ENCODE peak calls at places on chromosomes 3 and 15, in seven cellular contexts. One of them, this sample, is unnamed.

GRCh38 chr15:99507016-99507731 is 58.6 kb upstream of the MEF2A start:
- DNase-seq in heart left ventricle: peak
- DNase-seq in tibial artery: no peak
- DNase-seq in fibroblast of lung: peak
- DNase-seq in endothelial cell of umbilical vein: peak
- DNase-seq in SK-N-SH: peak
- DNase-seq in CD4-positive, alpha-beta T cell: no peak
- DNase-seq in this sample: peak

GRCh38 chr15:75693501-75694240 is 19.0 kb downstream of the CSPG4 start:
- DNase-seq in heart left ventricle: no peak
- DNase-seq in tibial artery: no peak
- DNase-seq in fibroblast of lung: peak
- DNase-seq in endothelial cell of umbilical vein: peak
- DNase-seq in SK-N-SH: no peak
- DNase-seq in CD4-positive, alpha-beta T cell: no peak
- DNase-seq in this sample: no peak

GRCh38 chr15:63765338-63765737 is 68.4 kb downstream of the HERC1 start:
- DNase-seq in heart left ventricle: no peak
- DNase-seq in tibial artery: no peak
- DNase-seq in fibroblast of lung: no peak
- DNase-seq in endothelial cell of umbilical vein: no peak
- DNase-seq in SK-N-SH: no peak
- DNase-seq in CD4-positive, alpha-beta T cell: no peak
- DNase-seq in this sample: no peak

GRCh38 chr3:107345968-107346367 is 31.3 kb upstream of the CCDC54 start:
- DNase-seq in heart left ventricle: no peak
- DNase-seq in tibial artery: no peak
- DNase-seq in fibroblast of lung: no peak
- DNase-seq in endothelial cell of umbilical vein: no peak
- DNase-seq in SK-N-SH: peak
- DNase-seq in CD4-positive, alpha-beta T cell: no peak
- DNase-seq in this sample: no peak

GRCh38 chr3:78645628-78646310 is 1122.0 kb downstream of the ROBO1 start:
- DNase-seq in heart left ventricle: no peak
- DNase-seq in tibial artery: no peak
- DNase-seq in fibroblast of lung: peak
- DNase-seq in endothelial cell of umbilical vein: peak
- DNase-seq in SK-N-SH: peak
- DNase-seq in CD4-positive, alpha-beta T cell: no peak
- DNase-seq in this sample: no peak

GRCh38 chr15:85402195-85402921 is 22.0 kb downstream of the AKAP13 start:
- DNase-seq in heart left ventricle: no peak
- DNase-seq in tibial artery: no peak
- DNase-seq in fibroblast of lung: peak
- DNase-seq in endothelial cell of umbilical vein: peak
- DNase-seq in SK-N-SH: no peak
- DNase-seq in CD4-positive, alpha-beta T cell: no peak
- DNase-seq in this sample: no peak

GRCh38 chr3:132555316-132556035 is 41.6 kb upstream of the ACKR4 start:
- DNase-seq in heart left ventricle: no peak
- DNase-seq in tibial artery: no peak
- DNase-seq in fibroblast of lung: no peak
- DNase-seq in endothelial cell of umbilical vein: peak
- DNase-seq in SK-N-SH: no peak
- DNase-seq in CD4-positive, alpha-beta T cell: no peak
- DNase-seq in this sample: no peak

GRCh38 chr3:108380128-108380795 is 83.9 kb downstream of the HHLA2 start:
- DNase-seq in heart left ventricle: no peak
- DNase-seq in tibial artery: no peak
- DNase-seq in fibroblast of lung: no peak
- DNase-seq in endothelial cell of umbilical vein: no peak
- DNase-seq in SK-N-SH: no peak
- DNase-seq in CD4-positive, alpha-beta T cell: no peak
- DNase-seq in this sample: no peak

GRCh38 chr3:37494206-37494605 is 319.8 kb upstream of the LRRFIP2 start:
- DNase-seq in heart left ventricle: no peak
- DNase-seq in tibial artery: peak
- DNase-seq in fibroblast of lung: no peak
- DNase-seq in endothelial cell of umbilical vein: no peak
- DNase-seq in SK-N-SH: no peak
- DNase-seq in CD4-positive, alpha-beta T cell: no peak
- DNase-seq in this sample: no peak

GRCh38 chr15:53580371-53580770 is 179.1 kb downstream of the WDR72 start:
- DNase-seq in heart left ventricle: no peak
- DNase-seq in tibial artery: no peak
- DNase-seq in fibroblast of lung: peak
- DNase-seq in endothelial cell of umbilical vein: peak
- DNase-seq in SK-N-SH: no peak
- DNase-seq in CD4-positive, alpha-beta T cell: no peak
- DNase-seq in this sample: no peak

GRCh38 chr3:157572559-157573270 is 69.5 kb upstream of the VEPH1 start:
- DNase-seq in heart left ventricle: no peak
- DNase-seq in tibial artery: no peak
- DNase-seq in fibroblast of lung: peak
- DNase-seq in endothelial cell of umbilical vein: peak
- DNase-seq in SK-N-SH: peak
- DNase-seq in CD4-positive, alpha-beta T cell: no peak
- DNase-seq in this sample: no peak

GRCh38 chr3:138950006-138950644 is 3.1 kb downstream of the FOXL2NB start:
- DNase-seq in heart left ventricle: no peak
- DNase-seq in tibial artery: no peak
- DNase-seq in fibroblast of lung: peak
- DNase-seq in endothelial cell of umbilical vein: no peak
- DNase-seq in SK-N-SH: peak
- DNase-seq in CD4-positive, alpha-beta T cell: no peak
- DNase-seq in this sample: no peak

GRCh38 chr3:140896997-140897396 is 44.6 kb upstream of the SLC25A36 start:
- DNase-seq in heart left ventricle: no peak
- DNase-seq in tibial artery: no peak
- DNase-seq in fibroblast of lung: no peak
- DNase-seq in endothelial cell of umbilical vein: no peak
- DNase-seq in SK-N-SH: no peak
- DNase-seq in CD4-positive, alpha-beta T cell: no peak
- DNase-seq in this sample: no peak

GRCh38 chr15:101499863-101500713 is 10.6 kb upstream of the PCSK6 start:
- DNase-seq in heart left ventricle: peak
- DNase-seq in tibial artery: no peak
- DNase-seq in fibroblast of lung: no peak
- DNase-seq in endothelial cell of umbilical vein: no peak
- DNase-seq in SK-N-SH: no peak
- DNase-seq in CD4-positive, alpha-beta T cell: no peak
- DNase-seq in this sample: peak

GRCh38 chr3:169966951-169967915 is 626 bp downstream of the SEC62 start:
- DNase-seq in heart left ventricle: peak
- DNase-seq in tibial artery: peak
- DNase-seq in fibroblast of lung: peak
- DNase-seq in endothelial cell of umbilical vein: peak
- DNase-seq in SK-N-SH: peak
- DNase-seq in CD4-positive, alpha-beta T cell: peak
- DNase-seq in this sample: peak

GRCh38 chr3:170572665-170573253 is 13.1 kb downstream of the SLC7A14 start:
- DNase-seq in heart left ventricle: no peak
- DNase-seq in tibial artery: no peak
- DNase-seq in fibroblast of lung: peak
- DNase-seq in endothelial cell of umbilical vein: peak
- DNase-seq in SK-N-SH: no peak
- DNase-seq in CD4-positive, alpha-beta T cell: no peak
- DNase-seq in this sample: no peak

GRCh38 chr15:51350723-51351122 is 9.3 kb downstream of the GLDN start:
- DNase-seq in heart left ventricle: no peak
- DNase-seq in tibial artery: no peak
- DNase-seq in fibroblast of lung: no peak
- DNase-seq in endothelial cell of umbilical vein: no peak
- DNase-seq in SK-N-SH: no peak
- DNase-seq in CD4-positive, alpha-beta T cell: no peak
- DNase-seq in this sample: no peak

GRCh38 chr15:51348688-51349087 is 7.2 kb downstream of the GLDN start:
- DNase-seq in heart left ventricle: no peak
- DNase-seq in tibial artery: no peak
- DNase-seq in fibroblast of lung: no peak
- DNase-seq in endothelial cell of umbilical vein: no peak
- DNase-seq in SK-N-SH: no peak
- DNase-seq in CD4-positive, alpha-beta T cell: no peak
- DNase-seq in this sample: no peak

GRCh38 chr15:51343466-51343865 is 2.0 kb downstream of the GLDN start:
- DNase-seq in heart left ventricle: no peak
- DNase-seq in tibial artery: no peak
- DNase-seq in fibroblast of lung: no peak
- DNase-seq in endothelial cell of umbilical vein: no peak
- DNase-seq in SK-N-SH: no peak
- DNase-seq in CD4-positive, alpha-beta T cell: no peak
- DNase-seq in this sample: no peak

DNA sequence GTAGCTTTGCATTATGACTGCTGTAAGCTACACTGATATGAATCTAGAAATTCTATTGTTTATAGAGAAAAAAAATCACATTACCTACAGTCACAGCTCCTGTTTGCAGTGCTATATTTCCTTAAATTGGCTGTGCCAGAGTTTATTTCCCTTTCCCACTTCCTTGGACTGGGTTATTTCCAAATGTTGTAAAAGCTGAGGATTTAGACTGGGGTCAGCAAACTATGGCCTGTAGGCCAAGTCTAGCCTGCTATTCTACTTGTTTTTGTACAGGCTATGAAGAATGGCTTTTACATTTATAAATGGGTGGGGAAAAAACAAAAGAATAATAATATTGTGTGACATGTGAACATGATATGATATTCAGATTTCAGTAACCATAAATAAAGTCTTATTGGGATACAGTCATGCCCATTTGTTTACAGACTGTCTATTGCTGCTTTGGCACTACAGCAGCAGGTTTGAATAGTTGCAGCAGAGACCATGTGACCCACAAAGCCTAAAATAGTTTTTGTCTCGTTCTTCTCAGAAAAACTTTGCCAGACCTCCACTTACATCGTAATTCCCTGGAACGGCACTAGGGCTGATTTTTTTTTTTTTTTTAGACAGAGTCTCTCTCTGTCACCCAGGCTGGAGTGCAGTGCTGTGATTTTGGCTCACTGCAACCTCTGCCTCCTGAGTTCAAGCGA is 7.8 kb downstream of the GLDN start:
- DNase-seq in heart left ventricle: peak
- DNase-seq in tibial artery: no peak
- DNase-seq in fibroblast of lung: peak
- DNase-seq in endothelial cell of umbilical vein: no peak
- DNase-seq in SK-N-SH: no peak
- DNase-seq in CD4-positive, alpha-beta T cell: no peak
- DNase-seq in this sample: no peak
- H3K27ac ChIP-seq in heart left ventricle: peak
- H3K27ac ChIP-seq in tibial artery: peak
- H3K27ac ChIP-seq in fibroblast of lung: no peak
- H3K27ac ChIP-seq in endothelial cell of umbilical vein: no peak
- H3K27ac ChIP-seq in SK-N-SH: no peak
- H3K27ac ChIP-seq in CD4-positive, alpha-beta T cell: no peak
- H3K27ac ChIP-seq in this sample: no peak

DNA sequence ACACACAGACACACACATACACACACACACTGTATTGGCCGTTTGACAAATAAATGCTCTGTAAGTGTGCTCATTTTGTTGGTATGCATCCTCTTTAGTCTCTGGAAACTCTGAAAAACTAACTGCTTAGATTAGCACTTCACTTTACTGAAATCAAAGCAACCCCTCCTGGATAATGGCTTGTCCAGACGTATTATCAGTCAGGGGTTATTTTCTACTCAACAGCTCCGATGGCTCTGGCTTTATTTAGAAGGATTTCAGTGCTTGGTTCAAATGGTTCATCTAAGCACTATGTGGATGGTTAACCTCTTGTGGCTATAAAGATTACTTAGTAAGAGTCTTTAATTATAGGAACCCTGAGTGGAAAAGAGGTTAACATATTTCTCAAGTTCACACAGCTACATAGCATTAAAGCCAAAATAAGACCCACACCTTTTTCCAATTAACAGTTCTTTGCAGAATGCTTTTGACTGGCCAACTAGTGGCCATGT is 516.1 kb upstream of the NAALADL2 start:
- DNase-seq in heart left ventricle: no peak
- DNase-seq in tibial artery: no peak
- DNase-seq in fibroblast of lung: peak
- DNase-seq in endothelial cell of umbilical vein: no peak
- DNase-seq in SK-N-SH: no peak
- DNase-seq in CD4-positive, alpha-beta T cell: no peak
- DNase-seq in this sample: no peak
- TF ChIP-seq CTCF in heart left ventricle: no peak
- TF ChIP-seq CTCF in tibial artery: no peak
- TF ChIP-seq CTCF in fibroblast of lung: no peak
- TF ChIP-seq CTCF in endothelial cell of umbilical vein: no peak
- TF ChIP-seq CTCF in SK-N-SH: no peak
- TF ChIP-seq CTCF in CD4-positive, alpha-beta T cell: no peak
- TF ChIP-seq CTCF in this sample: no peak

DNA sequence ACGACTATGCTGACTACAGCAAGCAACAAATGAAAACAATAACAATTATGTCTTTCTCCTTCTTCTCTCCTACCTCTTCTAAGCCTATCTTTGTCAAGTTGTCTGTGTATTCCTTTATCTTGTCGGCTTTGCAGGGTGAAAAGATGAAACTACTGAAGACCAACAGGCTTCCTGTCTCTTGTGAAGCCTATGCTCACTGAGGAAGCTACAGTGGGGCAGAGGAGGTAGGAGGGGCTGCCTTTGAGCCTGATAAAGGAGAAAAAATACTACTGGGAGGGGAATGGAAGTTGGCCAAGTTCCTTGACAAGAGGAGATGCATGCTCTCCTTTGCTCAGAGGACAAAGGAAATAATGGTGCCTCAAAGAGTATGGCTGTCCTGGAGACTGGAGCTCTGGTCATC is 92.0 kb downstream of the IGSF11 start:
- DNase-seq in heart left ventricle: no peak
- DNase-seq in tibial artery: no peak
- DNase-seq in fibroblast of lung: no peak
- DNase-seq in endothelial cell of umbilical vein: no peak
- DNase-seq in SK-N-SH: no peak
- DNase-seq in CD4-positive, alpha-beta T cell: no peak
- DNase-seq in this sample: no peak
- H3K27ac ChIP-seq in heart left ventricle: no peak
- H3K27ac ChIP-seq in tibial artery: no peak
- H3K27ac ChIP-seq in fibroblast of lung: no peak
- H3K27ac ChIP-seq in endothelial cell of umbilical vein: no peak
- H3K27ac ChIP-seq in SK-N-SH: no peak
- H3K27ac ChIP-seq in CD4-positive, alpha-beta T cell: no peak
- H3K27ac ChIP-seq in this sample: peak

GRCh38 chr15:95439812-95440380 is 890.6 kb upstream of the NR2F2 start:
- DNase-seq in heart left ventricle: no peak
- DNase-seq in tibial artery: no peak
- DNase-seq in fibroblast of lung: peak
- DNase-seq in endothelial cell of umbilical vein: no peak
- DNase-seq in SK-N-SH: no peak
- DNase-seq in CD4-positive, alpha-beta T cell: no peak
- DNase-seq in this sample: no peak
- TF ChIP-seq CTCF in heart left ventricle: no peak
- TF ChIP-seq CTCF in tibial artery: no peak
- TF ChIP-seq CTCF in fibroblast of lung: no peak
- TF ChIP-seq CTCF in endothelial cell of umbilical vein: no peak
- TF ChIP-seq CTCF in SK-N-SH: no peak
- TF ChIP-seq CTCF in CD4-positive, alpha-beta T cell: no peak
- TF ChIP-seq CTCF in this sample: no peak